ENCODE peak calls at places on chromosome 13, in eight cellular contexts. M, Y, G, N, Z, C, X and T are unnamed samples.

GRCh38 chr13:89361909-89362308 is 1690.7 kb downstream of the SLITRK5 start:
- DNase-seq in Y (no peak), Z (no peak), X (peak), G (no peak), C (no peak), N (peak), M (no peak), T (no peak)

GRCh38 chr13:102868366-102868936 is 22.6 kb downstream of the ERCC5 start:
- DNase-seq in N (no peak), Z (no peak), Y (no peak), G (no peak), C (no peak), X (peak), M (no peak), T (no peak)

GRCh38 chr13:101258071-101258470 is 158.2 kb downstream of the NALCN start:
- DNase-seq in X (peak), M (peak), Y (peak), N (peak), Z (no peak), G (peak), C (no peak), T (peak)

GRCh38 chr13:23554000-23554399 is 16.2 kb upstream of the TNFRSF19 start:
- DNase-seq in M (no peak), C (no peak), N (no peak), X (no peak), Z (no peak), Y (no peak), G (no peak), T (no peak)

GRCh38 chr13:41746259-41746658 is 214.7 kb downstream of the VWA8 start:
- DNase-seq in M (peak), G (peak), Z (no peak), C (no peak), Y (peak), N (peak), X (peak), T (no peak)

GRCh38 chr13:109273326-109273751 is 513.0 kb downstream of the IRS2 start:
- DNase-seq in X (peak), C (no peak), Y (no peak), N (no peak), Z (no peak), G (no peak), M (no peak), T (no peak)

GRCh38 chr13:30819136-30819875 is 84.0 kb downstream of the ALOX5AP start:
- DNase-seq in N (peak), Y (no peak), M (no peak), G (no peak), Z (no peak), C (no peak), X (peak), T (no peak)

GRCh38 chr13:109785141-109785891 is 1.1 kb downstream of the IRS2 start:
- DNase-seq in C (peak), G (no peak), X (peak), N (peak), Y (no peak), Z (peak), M (no peak), T (peak)

GRCh38 chr13:74978596-74978995 is 503.4 kb downstream of the TBC1D4 start:
- DNase-seq in Z (no peak), Y (no peak), G (no peak), M (no peak), X (no peak), N (peak), C (no peak), T (peak)

GRCh38 chr13:110265682-110266430 is 41.1 kb downstream of the COL4A1 start:
- DNase-seq in Y (no peak), N (no peak), X (no peak), Z (no peak), M (no peak), C (no peak), G (no peak), T (peak)

GRCh38 chr13:44352671-44353070 is 21.0 kb upstream of the SERP2 start:
- DNase-seq in Z (no peak), C (no peak), N (no peak), G (no peak), Y (no peak), X (no peak), M (no peak), T (no peak)

GRCh38 chr13:71210861-71211260 is 656.1 kb downstream of the DACH1 start:
- DNase-seq in M (no peak), X (no peak), Y (no peak), C (no peak), G (no peak), N (no peak), Z (no peak), T (no peak)

GRCh38 chr13:47897411-47898050 is 103.5 kb downstream of the SUCLA2 start:
- DNase-seq in N (no peak), M (no peak), Y (no peak), X (peak), Z (no peak), C (no peak), G (no peak), T (peak)

GRCh38 chr13:110409581-110409992 is 102.5 kb downstream of the COL4A2 start:
- DNase-seq in N (peak), C (no peak), Y (peak), X (peak), G (peak), M (no peak), Z (no peak), T (no peak)

GRCh38 chr13:44578064-44578394 is 1.9 kb upstream of the TSC22D1 start:
- DNase-seq in Y (no peak), N (no peak), C (no peak), G (no peak), Z (no peak), M (no peak), X (peak), T (peak)

GRCh38 chr13:93151277-93151676 is 75.3 kb upstream of the GPC6 start:
- DNase-seq in M (peak), X (peak), G (no peak), N (no peak), Y (no peak), C (no peak), Z (no peak), T (no peak)

GRCh38 chr13:48778551-48779088 is 124.9 kb downstream of the CYSLTR2 start:
- DNase-seq in M (no peak), X (peak), Y (no peak), N (no peak), Z (no peak), C (no peak), G (no peak), T (no peak)

GRCh38 chr13:49446473-49446872 is 2.4 kb downstream of the SETDB2 start:
- DNase-seq in Z (no peak), M (no peak), X (no peak), G (no peak), Y (no peak), N (no peak), C (no peak), T (no peak)

GRCh38 chr13:45817833-45818232 is 33.7 kb downstream of the SIAH3 start:
- DNase-seq in Y (no peak), N (peak), G (no peak), Z (no peak), X (peak), M (no peak), C (no peak), T (peak)